ENCODE peak calls at places on chromosomes 7 and 10, in four cellular contexts. W, I, Z and A are unnamed samples.
A peak's percentile ranks its signal among the peaks of the same experiment; 100 is the strongest.

GRCh38 chr10:32298066-32298812 is 48.7 kb downstream of the EPC1 start:
- DNase-seq in I (peak; percentile 89), W (peak; percentile 55), Z (no peak), A (peak; percentile 70)

GRCh38 chr7:70592171-70592570 is 539.8 kb upstream of the GALNT17 start:
- DNase-seq in Z (no peak), I (no peak), W (no peak), A (no peak)

GRCh38 chr10:132138596-132138995 is 48.2 kb upstream of the DPYSL4 start:
- DNase-seq in Z (no peak), W (no peak), I (no peak), A (no peak)

GRCh38 chr10:49628599-49628998 is 14.8 kb downstream of the CHAT start:
- DNase-seq in I (no peak), W (no peak), Z (no peak), A (no peak)

GRCh38 chr10:24826022-24826421 is 102.3 kb upstream of the ARHGAP21 start:
- DNase-seq in I (peak; percentile 48), Z (no peak), W (peak; percentile 72), A (peak; percentile 57)

GRCh38 chr7:45812946-45813345 is 59.9 kb downstream of the CCDC201 start:
- DNase-seq in Z (no peak), W (no peak), I (no peak), A (no peak)

GRCh38 chr7:132469264-132469663 is 107.0 kb downstream of the PLXNA4 start:
- DNase-seq in W (no peak), Z (no peak), I (peak; percentile 61), A (no peak)

GRCh38 chr7:2811476-2812118 is 32.5 kb downstream of the GNA12 start:
- DNase-seq in W (no peak), I (no peak), Z (no peak), A (no peak)

GRCh38 chr10:130546841-130547240 is 410.6 kb downstream of the GLRX3 start:
- DNase-seq in W (no peak), Z (no peak), I (no peak), A (no peak)

GRCh38 chr7:31145339-31145738 is 93.2 kb downstream of the ADCYAP1R1 start:
- DNase-seq in I (no peak), Z (no peak), W (no peak), A (no peak)

GRCh38 chr7:102404005-102404861 is 8.1 kb downstream of the PRKRIP1 start:
- DNase-seq in Z (no peak), W (peak; percentile 76), I (peak; percentile 59), A (peak; percentile 59)

GRCh38 chr10:29035721-29036120 is 253.1 kb upstream of the LYZL1 start:
- DNase-seq in W (no peak), Z (no peak), I (no peak), A (no peak)

GRCh38 chr7:134799387-134799786 is 20.0 kb downstream of the CALD1 start:
- DNase-seq in I (no peak), Z (no peak), W (no peak), A (no peak)

GRCh38 chr7:105032553-105033214 is 18.7 kb downstream of the KMT2E start:
- DNase-seq in I (no peak), Z (no peak), W (no peak), A (no peak)